ENCODE peak calls at places on chromosomes 6 and 20, in six cellular contexts. One of them, this sample, is unnamed.

GRCh38 chr6:163600331-163600730 is 185.8 kb downstream of the QKI start:
- DNase-seq in HFFc6: no peak
- DNase-seq in esophagus squamous epithelium: no peak
- DNase-seq in GOT3: no peak
- DNase-seq in EL: no peak
- DNase-seq in upper lobe of right lung: no peak
- DNase-seq in this sample: no peak

GRCh38 chr20:36569847-36570429 is 3.5 kb upstream of the TGIF2 start:
- DNase-seq in HFFc6: peak; percentile 61
- DNase-seq in esophagus squamous epithelium: no peak
- DNase-seq in GOT3: no peak
- DNase-seq in EL: peak; percentile 75
- DNase-seq in upper lobe of right lung: no peak
- DNase-seq in this sample: no peak

GRCh38 chr6:104887350-104887749 is 27.6 kb upstream of the HACE1 start:
- DNase-seq in HFFc6: no peak
- DNase-seq in esophagus squamous epithelium: no peak
- DNase-seq in GOT3: no peak
- DNase-seq in EL: peak; percentile 47
- DNase-seq in upper lobe of right lung: no peak
- DNase-seq in this sample: no peak

GRCh38 chr20:48319943-48320584 is 507.7 kb downstream of the PREX1 start:
- DNase-seq in HFFc6: no peak
- DNase-seq in esophagus squamous epithelium: no peak
- DNase-seq in GOT3: no peak
- DNase-seq in EL: no peak
- DNase-seq in upper lobe of right lung: no peak
- DNase-seq in this sample: no peak

GRCh38 chr6:169780571-169781091 is 29.2 kb downstream of the ERMARD start:
- DNase-seq in HFFc6: no peak
- DNase-seq in esophagus squamous epithelium: no peak
- DNase-seq in GOT3: no peak
- DNase-seq in EL: peak; percentile 20
- DNase-seq in upper lobe of right lung: no peak
- DNase-seq in this sample: no peak

GRCh38 chr6:124132256-124132655 is 328.6 kb downstream of the NKAIN2 start:
- DNase-seq in HFFc6: no peak
- DNase-seq in esophagus squamous epithelium: no peak
- DNase-seq in GOT3: no peak
- DNase-seq in EL: no peak
- DNase-seq in upper lobe of right lung: no peak
- DNase-seq in this sample: no peak

GRCh38 chr6:142942238-142942637 is 2.7 kb downstream of the HIVEP2 start:
- DNase-seq in HFFc6: no peak
- DNase-seq in esophagus squamous epithelium: no peak
- DNase-seq in GOT3: no peak
- DNase-seq in EL: no peak
- DNase-seq in upper lobe of right lung: no peak
- DNase-seq in this sample: no peak

GRCh38 chr6:143165315-143165855 is 104.7 kb downstream of the AIG1 start:
- DNase-seq in HFFc6: no peak
- DNase-seq in esophagus squamous epithelium: no peak
- DNase-seq in GOT3: no peak
- DNase-seq in EL: no peak
- DNase-seq in upper lobe of right lung: no peak
- DNase-seq in this sample: no peak

GRCh38 chr6:113377362-113377942 is 479.7 kb upstream of the MARCKS start:
- DNase-seq in HFFc6: no peak
- DNase-seq in esophagus squamous epithelium: no peak
- DNase-seq in GOT3: no peak
- DNase-seq in EL: no peak
- DNase-seq in upper lobe of right lung: no peak
- DNase-seq in this sample: no peak

GRCh38 chr6:54586251-54586650 is 260.3 kb upstream of the FAM83B start:
- DNase-seq in HFFc6: no peak
- DNase-seq in esophagus squamous epithelium: no peak
- DNase-seq in GOT3: no peak
- DNase-seq in EL: peak; percentile 38
- DNase-seq in upper lobe of right lung: no peak
- DNase-seq in this sample: no peak

GRCh38 chr6:150417899-150418824 is 49.4 kb downstream of the IYD start:
- DNase-seq in HFFc6: peak; percentile 71
- DNase-seq in esophagus squamous epithelium: no peak
- DNase-seq in GOT3: no peak
- DNase-seq in EL: peak; percentile 68
- DNase-seq in upper lobe of right lung: no peak
- DNase-seq in this sample: no peak

GRCh38 chr20:59571591-59572314 is 32.6 kb upstream of the PHACTR3 start:
- DNase-seq in HFFc6: peak; percentile 36
- DNase-seq in esophagus squamous epithelium: no peak
- DNase-seq in GOT3: peak; percentile 27
- DNase-seq in EL: peak; percentile 51
- DNase-seq in upper lobe of right lung: peak; percentile 77
- DNase-seq in this sample: no peak

GRCh38 chr6:166637806-166638458 is 10.9 kb upstream of the RPS6KA2 start:
- DNase-seq in HFFc6: no peak
- DNase-seq in esophagus squamous epithelium: no peak
- DNase-seq in GOT3: no peak
- DNase-seq in EL: no peak
- DNase-seq in upper lobe of right lung: no peak
- DNase-seq in this sample: no peak

GRCh38 chr6:56833127-56833791 is 121.6 kb upstream of the BEND6 start:
- DNase-seq in HFFc6: no peak
- DNase-seq in esophagus squamous epithelium: no peak
- DNase-seq in GOT3: no peak
- DNase-seq in EL: no peak
- DNase-seq in upper lobe of right lung: no peak
- DNase-seq in this sample: no peak

GRCh38 chr6:153927867-153928266 is 111.2 kb upstream of the OPRM1 start:
- DNase-seq in HFFc6: no peak
- DNase-seq in esophagus squamous epithelium: no peak
- DNase-seq in GOT3: no peak
- DNase-seq in EL: no peak
- DNase-seq in upper lobe of right lung: no peak
- DNase-seq in this sample: no peak

GRCh38 chr6:116218172-116218633 is 35.7 kb downstream of the TSPYL4 start:
- DNase-seq in HFFc6: peak; percentile 43
- DNase-seq in esophagus squamous epithelium: no peak
- DNase-seq in GOT3: no peak
- DNase-seq in EL: peak; percentile 21
- DNase-seq in upper lobe of right lung: no peak
- DNase-seq in this sample: no peak

GRCh38 chr20:10902836-10903410 is 229.1 kb upstream of the JAG1 start:
- DNase-seq in HFFc6: no peak
- DNase-seq in esophagus squamous epithelium: no peak
- DNase-seq in GOT3: no peak
- DNase-seq in EL: no peak
- DNase-seq in upper lobe of right lung: no peak
- DNase-seq in this sample: no peak

GRCh38 chr6:78605909-78606446 is 261.4 kb upstream of the IRAK1BP1 start:
- DNase-seq in HFFc6: peak; percentile 71
- DNase-seq in esophagus squamous epithelium: no peak
- DNase-seq in GOT3: no peak
- DNase-seq in EL: peak; percentile 88
- DNase-seq in upper lobe of right lung: no peak
- DNase-seq in this sample: no peak

GRCh38 chr6:61606500-61606899 is 679.5 kb downstream of the KHDRBS2 start:
- DNase-seq in HFFc6: no peak
- DNase-seq in esophagus squamous epithelium: no peak
- DNase-seq in GOT3: no peak
- DNase-seq in EL: no peak
- DNase-seq in upper lobe of right lung: no peak
- DNase-seq in this sample: no peak

GRCh38 chr20:17556842-17557674 is 12.8 kb upstream of the DSTN start:
- DNase-seq in HFFc6: peak; percentile 58
- DNase-seq in esophagus squamous epithelium: no peak
- DNase-seq in GOT3: no peak
- DNase-seq in EL: peak; percentile 57
- DNase-seq in upper lobe of right lung: peak; percentile 75
- DNase-seq in this sample: peak; percentile 85